ENCODE peak calls at places on chromosomes 11 and 22, in eight cellular contexts. O is CD8-positive, alpha-beta T cell; Q is GM23338; C is PC-3; A is uterus; K is Peyer's patch; I is spleen; G is neuronal stem cell. V is an unnamed sample. For H3K4me1, the result is how much of the 10 kb centered on the place peaks cover.

GRCh38 chr11:111665779-111666178 is 63.5 kb downstream of the SIK2 start:
- DNase-seq in I (no peak), O (no peak), Q (peak), G (peak), K (no peak), C (peak), A (no peak), V (peak)

GRCh38 chr11:24820541-24820940 is 323.7 kb downstream of the LUZP2 start:
- DNase-seq in C (peak), A (no peak), O (no peak), G (no peak), I (no peak), Q (no peak), K (no peak), V (no peak)

GRCh38 chr22:23938328-23939016 is 22.5 kb downstream of the GSTT2B start:
- DNase-seq in A (no peak), I (no peak), C (no peak), G (no peak), O (no peak), K (no peak), Q (no peak), V (no peak)

GRCh38 chr11:104343578-104343977 is 179.6 kb upstream of the PDGFD start:
- DNase-seq in A (no peak), G (no peak), I (no peak), K (no peak), C (peak), Q (peak), O (no peak), V (no peak)

GRCh38 chr11:44681698-44682097 is 45.1 kb upstream of the TSPAN18 start:
- DNase-seq in C (peak), K (no peak), G (no peak), A (no peak), Q (no peak), I (no peak), O (no peak), V (no peak)

GRCh38 chr11:66559141-66559861 is 9.1 kb downstream of the CTSF start:
- DNase-seq in C (no peak), A (peak), K (no peak), Q (peak), G (no peak), O (no peak), I (no peak), V (no peak)

GRCh38 chr11:78499971-78500370 is 74.7 kb downstream of the NARS2 start:
- DNase-seq in K (no peak), Q (no peak), A (no peak), O (no peak), I (no peak), G (no peak), C (no peak), V (no peak)

GRCh38 chr22:21942407-21942895 is 10.2 kb downstream of the PPM1F start:
- DNase-seq in C (peak), Q (no peak), O (no peak), A (peak), K (peak), G (no peak), I (peak), V (peak)

GRCh38 chr11:119990306-119991021 is 147.4 kb downstream of the TRIM29 start:
- DNase-seq in I (no peak), Q (no peak), A (no peak), G (no peak), O (no peak), K (no peak), C (no peak), V (no peak)

GRCh38 chr11:15258433-15259350 is 144.0 kb downstream of the INSC start:
- DNase-seq in K (no peak), A (no peak), I (no peak), G (no peak), Q (peak), O (no peak), C (peak), V (no peak)

GRCh38 chr11:67667490-67668190 is 6.8 kb downstream of the ALDH3B2 start:
- DNase-seq in C (no peak), Q (no peak), G (no peak), A (no peak), I (peak), O (no peak), K (peak), V (no peak)

GRCh38 chr11:74141274-74141695 is 29.5 kb downstream of the C2CD3 start:
- DNase-seq in G (no peak), C (peak), I (no peak), Q (peak), O (no peak), K (no peak), A (no peak), V (peak)

GRCh38 chr11:71307811-71308645 is 55.7 kb upstream of the SHANK2 start:
- DNase-seq in Q (no peak), O (no peak), A (no peak), K (peak), G (no peak), I (peak), C (peak), V (no peak)

GRCh38 chr11:10026514-10026913 is 267.5 kb downstream of the SBF2 start:
- DNase-seq in K (no peak), O (no peak), A (no peak), G (no peak), Q (no peak), C (peak), I (no peak), V (no peak)

GRCh38 chr11:40337118-40337517 is 1122.3 kb downstream of the LRRC4C start:
- DNase-seq in G (no peak), C (no peak), A (no peak), I (no peak), K (no peak), O (no peak), Q (no peak), V (no peak)

DNA sequence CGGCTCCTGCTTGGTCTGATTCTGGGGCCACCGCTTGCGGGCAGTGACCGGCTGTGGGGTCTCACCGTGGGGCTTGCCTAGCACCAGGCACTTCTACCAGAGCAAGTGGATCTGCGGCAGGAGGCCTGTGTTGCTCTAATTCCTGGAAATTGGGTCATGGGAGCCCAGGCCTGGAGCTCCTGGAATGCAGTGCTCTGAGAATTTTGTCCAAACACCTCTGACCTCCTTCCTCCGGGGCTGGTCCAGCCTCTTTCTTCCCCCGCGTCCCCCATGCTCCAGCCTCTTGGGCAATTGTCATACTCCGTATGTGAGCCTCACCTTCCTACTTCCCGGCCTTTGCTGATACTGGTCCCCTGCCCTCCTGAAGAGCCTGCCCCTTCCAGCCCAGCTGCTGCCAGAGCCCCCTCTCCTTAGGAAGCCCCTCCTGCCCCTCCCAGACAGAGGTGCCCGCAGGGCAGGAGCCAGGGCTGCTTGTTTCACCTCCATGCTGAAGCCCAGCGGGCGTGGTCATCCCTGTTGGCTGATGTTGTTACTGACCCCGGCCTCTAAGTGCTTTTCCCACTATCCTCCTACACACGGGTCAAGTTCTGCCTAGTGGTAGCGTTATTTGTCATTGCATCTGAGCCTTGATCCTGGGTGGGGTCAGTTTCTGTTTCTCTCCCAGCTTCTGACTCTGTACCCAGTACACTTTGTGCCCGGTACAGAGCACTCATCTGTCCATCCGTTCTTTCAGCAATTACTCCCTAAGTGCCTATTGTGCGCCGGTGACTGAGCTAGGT is 9.6 kb downstream of the MGAT3 start:
- DNase-seq in C (no peak), K (peak), I (peak), A (no peak), G (no peak), O (no peak), Q (no peak), V (no peak)
- H3K4me1 ChIP-seq in C (under half), K (under half), I (half or more), A (under half), G (under half), O (under half), Q (under half), V (under half)

DNA sequence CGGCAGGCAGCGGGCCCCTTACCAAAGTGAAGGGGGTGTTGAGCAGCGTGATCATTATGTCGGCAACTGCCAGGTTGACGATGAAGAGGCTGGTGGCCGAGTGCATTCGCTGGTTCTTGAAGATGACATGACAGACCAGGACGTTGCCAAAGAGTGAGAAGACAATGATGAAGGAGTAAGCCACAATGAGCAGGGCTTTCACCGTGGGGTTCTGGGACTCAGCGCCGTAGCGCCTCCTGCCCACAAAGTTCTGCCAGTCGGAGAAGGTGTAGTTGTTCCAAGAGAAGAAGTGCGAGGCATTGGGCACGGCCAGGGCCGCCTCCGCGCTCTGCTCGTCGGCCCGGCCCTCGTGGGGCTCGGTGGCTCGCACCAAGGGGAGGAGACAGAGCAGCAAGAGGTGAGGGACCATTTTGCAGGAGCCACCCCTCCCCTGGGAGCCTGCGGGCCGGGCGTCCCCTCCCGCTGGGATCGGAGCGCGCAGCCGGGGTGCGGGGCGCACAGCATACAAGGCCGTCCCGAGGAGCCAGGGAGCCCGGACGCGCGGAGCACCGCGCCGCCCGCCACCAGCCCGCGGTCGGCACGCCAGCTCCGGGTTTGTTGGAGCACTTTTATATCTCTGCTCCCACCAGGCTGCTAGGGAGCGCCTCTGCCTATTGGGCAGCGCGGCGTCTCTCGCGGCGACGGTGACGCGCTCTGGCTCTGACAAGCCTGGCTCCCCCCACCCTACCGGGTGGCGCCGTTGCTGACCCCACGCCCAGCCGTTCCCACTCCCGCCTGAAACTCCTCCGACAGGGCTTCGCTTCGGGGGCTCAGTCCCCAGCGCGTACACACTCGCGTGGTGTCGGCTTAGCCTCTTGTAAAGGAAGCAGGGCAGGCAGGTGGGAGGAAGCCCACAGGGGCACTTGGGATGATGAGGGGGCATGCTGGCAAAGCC is at the start of gene GPR83:
- DNase-seq in K (no peak), G (peak), O (no peak), I (no peak), C (no peak), Q (peak), A (no peak), V (no peak)
- H3K4me3 ChIP-seq in K (no peak), G (peak), O (no peak), I (peak), C (no peak), Q (peak), A (peak), V (no peak)

DNA sequence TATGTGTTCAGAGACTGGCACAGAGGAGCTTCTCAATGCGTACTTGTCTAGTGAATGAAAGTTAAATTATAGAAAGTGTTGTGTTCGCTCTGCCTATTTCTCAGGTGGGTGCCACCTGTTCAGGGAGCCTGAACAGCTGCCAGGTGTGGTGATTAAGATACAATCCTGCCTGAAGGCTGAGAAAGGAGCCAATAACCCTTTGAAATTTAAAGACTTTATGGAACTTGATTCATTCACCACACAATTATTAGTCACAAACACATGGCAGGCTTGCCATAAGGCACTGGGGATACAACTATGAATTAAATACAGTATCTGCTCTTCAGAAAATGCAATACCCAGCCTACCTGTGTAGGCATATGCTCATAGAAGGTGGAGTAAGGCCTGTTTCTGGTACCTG is 92.9 kb upstream of the AMOTL1 start:
- DNase-seq in A (no peak), I (no peak), G (no peak), Q (no peak), C (peak), K (no peak), O (no peak), V (no peak)
- H3K4me1 ChIP-seq in A (under half), I (under half), G (under half), Q (under half), C (half or more), K (under half), O (under half), V (under half)

GRCh38 chr22:37241351-37242142 is 2.5 kb downstream of the RAC2 start:
- DNase-seq in I (peak), A (no peak), C (no peak), Q (no peak), G (no peak), O (no peak), K (peak), V (no peak)
- H3K4me3 ChIP-seq in I (peak), A (no peak), C (no peak), Q (no peak), G (no peak), O (peak), K (peak), V (no peak)

DNA sequence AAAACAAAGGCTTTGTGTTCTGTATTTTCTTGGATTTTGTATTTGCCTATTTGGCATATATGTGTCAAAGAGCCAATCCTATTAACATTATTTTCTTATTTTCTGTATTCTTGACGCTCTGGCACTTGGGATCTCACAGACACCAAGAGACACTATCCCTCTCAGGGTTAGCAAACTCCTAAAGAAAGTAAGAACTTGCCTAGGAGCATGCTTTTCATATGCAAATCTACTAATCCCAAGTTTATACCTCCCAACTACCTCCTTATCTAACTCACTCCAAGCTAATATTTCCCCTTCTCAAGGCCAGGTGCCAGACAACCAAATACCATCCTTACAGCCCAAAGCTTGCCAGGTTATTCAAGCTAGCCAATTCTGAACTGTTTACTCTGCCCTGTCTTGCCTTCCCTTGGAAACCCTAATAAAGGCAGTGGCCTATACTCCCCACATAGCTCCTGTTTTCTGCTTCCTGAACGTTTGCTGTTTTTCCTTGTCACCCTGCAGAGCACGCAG is 455.4 kb upstream of the ANO3 start:
- DNase-seq in Q (peak), I (no peak), C (no peak), O (no peak), K (no peak), G (no peak), A (no peak), V (no peak)
- H3K4me1 ChIP-seq in Q (under half), I (under half), C (under half), O (under half), K (under half), G (under half), A (under half), V (under half)

DNA sequence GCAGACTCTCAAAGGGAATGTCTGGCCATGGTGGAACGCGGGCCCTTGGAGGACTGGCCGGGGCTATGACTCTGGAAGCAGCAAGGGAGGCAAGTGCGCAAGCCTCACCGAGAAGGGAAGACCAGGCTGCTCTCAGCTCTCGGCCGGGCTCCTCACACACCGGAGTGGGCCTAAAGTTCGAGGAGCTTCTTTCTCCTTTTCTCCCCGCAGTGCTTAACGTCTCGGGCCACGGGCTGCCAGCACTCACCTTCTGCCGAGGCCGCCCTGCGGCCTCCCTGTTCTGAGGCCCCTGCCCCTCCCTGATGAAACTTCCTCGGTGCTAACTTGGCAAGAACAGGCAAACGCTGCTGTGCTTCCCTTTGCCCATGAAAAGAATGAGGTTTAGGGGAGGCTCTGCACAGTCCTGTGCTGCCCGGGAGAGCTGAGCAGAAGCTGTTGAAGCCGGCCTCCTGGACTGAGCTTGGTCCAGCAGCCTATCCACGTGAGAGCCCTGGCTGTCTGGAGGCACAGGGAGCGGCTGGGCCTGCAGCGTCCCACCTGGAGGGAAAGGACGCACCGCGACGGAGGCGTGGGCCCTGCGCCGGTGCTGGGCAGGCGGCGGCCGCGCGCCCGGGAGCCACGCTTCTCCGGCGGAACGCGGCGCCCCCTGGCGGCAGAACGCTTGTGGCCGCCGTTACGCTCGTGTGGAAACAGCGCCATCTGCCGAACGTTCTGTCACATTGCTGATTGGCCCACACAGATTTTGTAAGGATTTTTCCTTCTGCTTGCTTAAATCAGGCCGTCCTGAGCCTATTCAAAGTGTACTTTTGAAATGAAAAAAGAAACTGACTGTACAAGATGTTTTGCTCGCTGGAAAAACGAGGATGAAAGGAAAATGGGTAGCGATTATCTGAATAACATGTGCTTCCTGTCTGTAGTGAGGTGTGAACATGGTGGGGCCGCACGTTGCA is 65.0 kb upstream of the TMEM45B start:
- DNase-seq in G (peak), C (peak), O (peak), K (peak), Q (peak), A (peak), I (peak), V (peak)
- H3K4me3 ChIP-seq in G (peak), C (peak), O (peak), K (peak), Q (peak), A (peak), I (peak), V (no peak)

GRCh38 chr11:46559815-46560214 is 34.0 kb downstream of the AMBRA1 start:
- DNase-seq in A (no peak), I (no peak), G (no peak), K (no peak), O (no peak), Q (no peak), C (no peak), V (no peak)
- H3K4me1 ChIP-seq in A (under half), I (under half), G (under half), K (under half), O (under half), Q (under half), C (under half), V (under half)